ENCODE peak calls at places on chromosome 22, in nine cellular contexts. P is HCEC 1CT; E is T-helper 1 cell; Z is mesendoderm; N is stimulated activated CD4-positive, alpha-beta T cell treated with anti-CD3 and anti-CD28 coated beads, Interleukin-1b, Interleukin-23, amount 100 ng/mL, for 24 hours; T is pancreas; Y is hypothalamus; W is PC-3; U is HTR-8/SVneo. Q is an unnamed sample.

GRCh38 chr22:17258015-17258827 is 39.0 kb upstream of the ADA2 start:
- DNase-seq in W (peak), T (peak), E (peak), U (no peak), Z (peak), Y (no peak), N (no peak), P (no peak), Q (peak)

GRCh38 chr22:43150731-43151206 is 590 bp upstream of the TSPO start:
- DNase-seq in P (no peak), T (no peak), Z (no peak), U (no peak), E (no peak), W (no peak), Y (no peak), N (no peak), Q (no peak)

GRCh38 chr22:50173221-50173982 is 2.9 kb downstream of the PANX2 start:
- DNase-seq in N (no peak), Y (no peak), U (no peak), Z (no peak), P (no peak), T (no peak), E (no peak), W (no peak), Q (no peak)

GRCh38 chr22:43031617-43032016 is 16.7 kb upstream of the PACSIN2 start:
- DNase-seq in W (no peak), E (no peak), T (no peak), N (no peak), U (no peak), Z (peak), P (no peak), Y (no peak), Q (no peak)

GRCh38 chr22:44091021-44091721 is 67.1 kb downstream of the PARVB start:
- DNase-seq in Y (no peak), N (peak), T (no peak), P (peak), Z (peak), W (peak), E (no peak), U (peak), Q (no peak)

GRCh38 chr22:39439170-39439569 is 17.6 kb upstream of the MGAT3 start:
- DNase-seq in Y (no peak), P (peak), N (no peak), T (no peak), E (no peak), U (no peak), Z (no peak), W (peak), Q (no peak)

GRCh38 chr22:17266261-17266971 is 47.2 kb upstream of the ADA2 start:
- DNase-seq in W (no peak), U (no peak), T (peak), N (no peak), E (no peak), Z (peak), Y (no peak), P (no peak), Q (peak)

GRCh38 chr22:45246060-45246985 is 5.6 kb upstream of the KIAA0930 start:
- DNase-seq in P (peak), E (no peak), Y (no peak), U (peak), N (no peak), T (peak), W (peak), Z (peak), Q (peak)

GRCh38 chr22:20215742-20216141 is 52.4 kb downstream of the RTN4R start:
- DNase-seq in Z (no peak), E (no peak), T (no peak), W (no peak), U (no peak), Y (no peak), P (no peak), N (no peak), Q (no peak)

GRCh38 chr22:21712751-21713427 is 22.7 kb downstream of the YPEL1 start:
- DNase-seq in Z (peak), P (peak), T (peak), E (peak), Y (peak), W (peak), U (peak), N (peak), Q (peak)

GRCh38 chr22:44691796-44692661 is 10.0 kb upstream of the PRR5 start:
- DNase-seq in U (no peak), P (no peak), Y (no peak), T (no peak), N (no peak), E (no peak), W (peak), Z (peak), Q (no peak)

GRCh38 chr22:19505735-19506126 is 18.5 kb downstream of the CLDN5 start:
- DNase-seq in N (no peak), Z (no peak), W (no peak), T (no peak), Y (no peak), E (no peak), P (no peak), U (no peak), Q (no peak)

GRCh38 chr22:38110008-38110862 is at the start of gene BAIAP2L2:
- DNase-seq in U (no peak), T (no peak), W (peak), N (no peak), P (no peak), Y (no peak), Z (no peak), E (no peak), Q (no peak)

Q was measured in endodermal cell.